ENCODE peak calls at places on chromosomes 1 and 21, in seven cellular contexts. B is hepatocyte, V is coronary artery, M is astrocyte of the cerebellum, Q is BE2C, L is GM23338, Z is sigmoid colon. D is an unnamed sample.

GRCh38 chr1:204088596-204088995 is 15.7 kb downstream of the SOX13 start:
- DNase-seq in B (no peak), V (no peak), M (no peak), Q (no peak), L (no peak), Z (no peak), D (no peak)

GRCh38 chr1:65069186-65069585 is 78.8 kb upstream of the AK4 start:
- DNase-seq in B (no peak), V (no peak), M (no peak), Q (no peak), L (no peak), Z (no peak), D (no peak)

GRCh38 chr21:21030311-21030710 is 32.1 kb downstream of the NCAM2 start:
- DNase-seq in B (no peak), V (no peak), M (no peak), Q (no peak), L (no peak), Z (no peak), D (no peak)

GRCh38 chr1:167860231-167860923 is 53.6 kb downstream of the ADCY10 start:
- DNase-seq in B (no peak), V (no peak), M (no peak), Q (no peak), L (no peak), Z (no peak), D (no peak)

GRCh38 chr1:67815303-67816095 is 17.8 kb downstream of the GNG12 start:
- DNase-seq in B (peak; percentile 75), V (no peak), M (no peak), Q (no peak), L (no peak), Z (no peak), D (no peak)

GRCh38 chr1:230425252-230426061 is 675 bp downstream of the PGBD5 start:
- DNase-seq in B (peak; percentile 34), V (no peak), M (no peak), Q (peak; percentile 34), L (peak; percentile 38), Z (no peak), D (no peak)

GRCh38 chr1:109823543-109824348 is 60.0 kb upstream of the EPS8L3 start:
- DNase-seq in B (peak; percentile 50), V (peak; percentile 90), M (no peak), Q (no peak), L (no peak), Z (peak; percentile 72), D (no peak)

GRCh38 chr1:40878906-40879305 is 16.7 kb upstream of the CITED4 start:
- DNase-seq in B (no peak), V (no peak), M (no peak), Q (no peak), L (no peak), Z (no peak), D (no peak)

GRCh38 chr1:231630558-231631205 is 4.1 kb downstream of the DISC1 start:
- DNase-seq in B (no peak), V (no peak), M (no peak), Q (no peak), L (no peak), Z (no peak), D (no peak)

GRCh38 chr1:11784993-11785769 is 20.6 kb downstream of the MTHFR start:
- DNase-seq in B (peak; percentile 79), V (no peak), M (no peak), Q (peak; percentile 57), L (peak; percentile 94), Z (peak; percentile 87), D (peak; percentile 60)

GRCh38 chr1:55302972-55303371 is 87.8 kb upstream of the USP24 start:
- DNase-seq in B (no peak), V (no peak), M (no peak), Q (no peak), L (no peak), Z (no peak), D (no peak)

GRCh38 chr1:206512521-206513180 is 5.3 kb downstream of the RASSF5 start:
- DNase-seq in B (no peak), V (no peak), M (no peak), Q (no peak), L (no peak), Z (no peak), D (no peak)

GRCh38 chr1:178686407-178686806 is 38.6 kb upstream of the RALGPS2 start:
- DNase-seq in B (no peak), V (no peak), M (no peak), Q (no peak), L (no peak), Z (no peak), D (no peak)

GRCh38 chr1:246907472-246907871 is 24.3 kb downstream of the AHCTF1 start:
- DNase-seq in B (peak; percentile 63), V (no peak), M (peak; percentile 47), Q (peak; percentile 45), L (peak; percentile 66), Z (no peak), D (no peak)

GRCh38 chr1:18922319-18922726 is 20.0 kb upstream of the ALDH4A1 start:
- DNase-seq in B (peak; percentile 82), V (peak; percentile 96), M (peak; percentile 59), Q (no peak), L (no peak), Z (peak; percentile 97), D (no peak)

GRCh38 chr1:205791568-205792180 is 16.4 kb upstream of the RAB29 start:
- DNase-seq in B (peak; percentile 77), V (no peak), M (peak; percentile 31), Q (peak; percentile 75), L (peak; percentile 81), Z (no peak), D (no peak)

GRCh38 chr1:241934181-241934815 is 23.3 kb upstream of the BECN2 start:
- DNase-seq in B (peak; percentile 51), V (peak; percentile 46), M (peak; percentile 75), Q (no peak), L (peak; percentile 80), Z (peak; percentile 64), D (no peak)

DNA sequence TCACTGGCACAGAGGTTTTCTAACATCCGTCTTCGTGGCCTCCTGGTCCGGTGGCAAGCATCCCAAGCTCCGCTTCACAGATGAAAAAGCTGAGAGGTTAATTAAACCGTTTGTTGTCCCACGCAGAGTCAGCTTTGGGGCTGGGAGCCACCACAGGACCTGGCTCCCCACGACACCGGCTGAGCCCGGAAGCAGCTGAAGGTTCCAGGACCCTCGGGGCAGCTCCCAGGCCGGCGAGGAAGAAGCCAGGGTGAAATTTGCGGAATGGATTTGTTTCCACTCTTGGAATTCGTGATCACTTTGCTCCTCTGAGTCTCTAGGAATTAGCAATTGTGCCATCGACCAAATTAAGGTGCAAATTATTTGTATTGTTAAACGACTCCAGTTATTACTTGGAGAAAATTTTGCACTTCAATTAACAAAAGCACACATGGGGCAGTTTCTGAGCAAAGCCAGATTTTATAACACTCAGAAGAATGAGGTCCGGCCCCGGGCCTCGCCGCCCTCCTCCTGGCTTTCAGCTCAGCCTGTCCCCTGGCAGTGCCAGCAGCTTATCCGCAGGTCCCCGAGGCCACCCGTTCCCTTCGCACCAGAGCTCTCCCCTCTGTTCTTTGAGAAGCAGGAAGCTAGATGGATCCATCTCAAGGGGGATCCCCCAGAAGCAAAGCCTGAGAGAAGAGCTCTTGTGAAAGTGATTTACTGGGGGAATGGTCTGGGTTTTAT is 69.1 kb downstream of the SIK1 start:
- DNase-seq in B (no peak), V (no peak), M (no peak), Q (no peak), L (no peak), Z (no peak), D (no peak)
- H3K4me3 ChIP-seq in B (no peak overlapping the region), V (no peak overlapping the region), M (no peak overlapping the region), Q (no peak overlapping the region), L (no peak overlapping the region), Z (no peak overlapping the region), D (no peak overlapping the region)

GRCh38 chr1:229296541-229296941 is 25.6 kb downstream of the RAB4A start:
- DNase-seq in B (peak; percentile 48), V (no peak), M (no peak), Q (no peak), L (no peak), Z (no peak), D (no peak)

GRCh38 chr1:229298420-229298819 is 27.5 kb downstream of the RAB4A start:
- DNase-seq in B (no peak), V (no peak), M (no peak), Q (no peak), L (no peak), Z (no peak), D (no peak)

GRCh38 chr1:229293528-229294204 is 22.8 kb downstream of the RAB4A start:
- DNase-seq in B (no peak), V (no peak), M (no peak), Q (no peak), L (no peak), Z (no peak), D (no peak)

GRCh38 chr1:229297746-229298145 is 26.8 kb downstream of the RAB4A start:
- DNase-seq in B (no peak), V (no peak), M (no peak), Q (no peak), L (no peak), Z (no peak), D (no peak)

DNA sequence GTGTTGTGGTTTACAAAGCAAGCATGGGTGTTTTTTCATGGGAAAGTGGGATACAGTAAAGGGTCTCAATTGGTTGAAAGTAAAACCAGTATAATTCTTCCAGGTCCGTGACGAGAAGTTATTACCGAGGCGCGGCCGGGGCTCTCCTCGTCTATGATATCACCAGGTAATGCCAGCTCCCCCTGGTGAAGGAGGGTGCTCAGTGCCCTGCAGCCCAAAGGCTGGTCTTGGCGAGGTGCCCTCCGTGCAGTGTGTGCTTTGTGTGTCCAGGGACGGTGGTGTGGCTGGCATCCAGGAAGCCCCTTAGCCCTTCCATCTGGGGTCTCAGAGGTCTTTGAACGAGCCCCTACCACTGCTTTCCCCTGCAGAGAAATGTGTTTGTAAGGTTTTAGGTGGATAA is 24.8 kb downstream of the RAB4A start:
- DNase-seq in B (no peak), V (no peak), M (no peak), Q (no peak), L (no peak), Z (no peak), D (no peak)
- H3K4me3 ChIP-seq in B (no peak overlapping the region), V (no peak overlapping the region), M (no peak overlapping the region), Q (no peak overlapping the region), L (no peak overlapping the region), Z (no peak overlapping the region), D (no peak overlapping the region)

DNA sequence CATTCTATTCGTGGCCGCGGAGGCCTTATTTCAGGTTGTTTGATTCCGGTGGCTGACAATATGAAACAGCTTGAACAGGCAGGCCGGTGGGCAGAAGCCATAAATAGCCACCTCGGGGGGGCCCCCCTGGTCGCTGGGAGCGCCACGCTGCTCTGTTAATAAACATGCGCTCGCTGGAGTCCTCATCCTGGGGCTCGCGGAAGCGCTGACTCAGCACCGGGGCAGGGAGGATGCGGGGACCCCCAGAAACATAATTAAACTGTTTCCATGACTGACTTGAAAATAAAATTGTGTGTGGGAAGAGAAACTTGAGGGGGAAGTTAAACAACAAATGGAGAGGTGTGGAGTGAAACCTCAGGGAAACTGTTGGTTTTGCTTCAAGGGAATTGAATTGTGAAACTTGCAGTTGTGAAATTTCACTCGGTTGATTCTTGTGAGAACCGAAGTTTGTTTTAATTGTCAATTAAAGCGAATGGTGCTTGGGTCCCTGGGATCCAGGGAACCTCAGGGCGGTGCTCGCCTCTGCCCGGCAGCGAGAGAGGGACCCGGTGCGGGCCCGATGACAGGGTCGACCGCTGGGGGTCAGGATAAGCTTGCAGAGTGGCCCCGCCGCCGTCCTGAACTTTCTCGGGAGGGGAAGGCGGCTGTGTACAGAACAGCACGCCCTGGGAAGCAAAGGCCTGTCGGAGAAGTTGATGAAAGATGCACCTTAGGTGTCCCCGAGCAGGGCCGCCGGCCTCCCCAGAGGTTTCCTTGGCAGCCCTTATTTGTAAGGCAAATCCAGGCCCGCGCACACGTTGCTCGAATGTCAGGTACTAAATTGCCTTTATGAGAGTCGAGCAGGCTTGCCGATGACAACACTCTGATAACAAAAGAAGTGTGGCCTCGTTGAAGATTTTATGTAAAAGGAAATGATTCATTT is 176.9 kb upstream of the LMO4 start:
- DNase-seq in B (peak; percentile 83), V (no peak), M (no peak), Q (no peak), L (peak; percentile 90), Z (peak; percentile 83), D (peak; percentile 83)
- H3K4me3 ChIP-seq in B (peak overlapping the region; percentile 3), V (peak overlapping the region; percentile 66), M (no peak overlapping the region), Q (no peak overlapping the region), L (peak overlapping the region; percentile 61), Z (peak overlapping the region; percentile 44), D (peak overlapping the region; percentile 39)

GRCh38 chr1:83934550-83934949 is 64.4 kb downstream of the TTLL7 start:
- DNase-seq in B (no peak), V (no peak), M (no peak), Q (no peak), L (no peak), Z (no peak), D (no peak)
- H3K4me3 ChIP-seq in B (no peak overlapping the region), V (no peak overlapping the region), M (no peak overlapping the region), Q (no peak overlapping the region), L (no peak overlapping the region), Z (no peak overlapping the region), D (no peak overlapping the region)